ENCODE peak calls at places on chromosomes 16 and 17, in ten cellular contexts. One of them, this sample, is unnamed.

GRCh38 chr17:29412780-29413565 is 22.8 kb downstream of the TAOK1 start:
- DNase-seq in stimulated activated naive CD8-positive, alpha-beta T cell treated with anti-CD3 and anti-CD28 coated beads, Interleukin-15, amount 100 ng/mL, for 72 hours: no peak
- DNase-seq in B cell: no peak
- DNase-seq in neural crest cell: no peak
- DNase-seq in activated T-helper 1 cell treated with Interleukin-2 at 50 U/mL for 16 hours: no peak
- DNase-seq in tibial artery: no peak
- DNase-seq in GM19239: no peak
- DNase-seq in HT1080: peak
- DNase-seq in NCI-H1092 treated with DMSO at 0.1 percent for 48 hours: no peak
- DNase-seq in EL: peak
- DNase-seq in this sample: no peak

GRCh38 chr17:17155568-17155967 is 50.6 kb downstream of the PLD6 start:
- DNase-seq in stimulated activated naive CD8-positive, alpha-beta T cell treated with anti-CD3 and anti-CD28 coated beads, Interleukin-15, amount 100 ng/mL, for 72 hours: no peak
- DNase-seq in B cell: no peak
- DNase-seq in neural crest cell: no peak
- DNase-seq in activated T-helper 1 cell treated with Interleukin-2 at 50 U/mL for 16 hours: no peak
- DNase-seq in tibial artery: no peak
- DNase-seq in GM19239: no peak
- DNase-seq in HT1080: no peak
- DNase-seq in NCI-H1092 treated with DMSO at 0.1 percent for 48 hours: no peak
- DNase-seq in EL: no peak
- DNase-seq in this sample: no peak

GRCh38 chr17:47611372-47612350 is 38.1 kb upstream of the KPNB1 start:
- DNase-seq in stimulated activated naive CD8-positive, alpha-beta T cell treated with anti-CD3 and anti-CD28 coated beads, Interleukin-15, amount 100 ng/mL, for 72 hours: no peak
- DNase-seq in B cell: no peak
- DNase-seq in neural crest cell: no peak
- DNase-seq in activated T-helper 1 cell treated with Interleukin-2 at 50 U/mL for 16 hours: no peak
- DNase-seq in tibial artery: no peak
- DNase-seq in GM19239: no peak
- DNase-seq in HT1080: no peak
- DNase-seq in NCI-H1092 treated with DMSO at 0.1 percent for 48 hours: no peak
- DNase-seq in EL: peak
- DNase-seq in this sample: no peak

GRCh38 chr17:2400877-2401425 is at the start of gene MNT:
- DNase-seq in stimulated activated naive CD8-positive, alpha-beta T cell treated with anti-CD3 and anti-CD28 coated beads, Interleukin-15, amount 100 ng/mL, for 72 hours: peak
- DNase-seq in B cell: peak
- DNase-seq in neural crest cell: peak
- DNase-seq in activated T-helper 1 cell treated with Interleukin-2 at 50 U/mL for 16 hours: peak
- DNase-seq in tibial artery: peak
- DNase-seq in GM19239: peak
- DNase-seq in HT1080: peak
- DNase-seq in NCI-H1092 treated with DMSO at 0.1 percent for 48 hours: peak
- DNase-seq in EL: peak
- DNase-seq in this sample: peak

GRCh38 chr17:752620-753219 is 656 bp upstream of the GEMIN4 start:
- DNase-seq in stimulated activated naive CD8-positive, alpha-beta T cell treated with anti-CD3 and anti-CD28 coated beads, Interleukin-15, amount 100 ng/mL, for 72 hours: peak
- DNase-seq in B cell: no peak
- DNase-seq in neural crest cell: no peak
- DNase-seq in activated T-helper 1 cell treated with Interleukin-2 at 50 U/mL for 16 hours: no peak
- DNase-seq in tibial artery: peak
- DNase-seq in GM19239: no peak
- DNase-seq in HT1080: no peak
- DNase-seq in NCI-H1092 treated with DMSO at 0.1 percent for 48 hours: peak
- DNase-seq in EL: peak
- DNase-seq in this sample: peak

GRCh38 chr17:9054146-9054545 is 32.8 kb downstream of the NTN1 start:
- DNase-seq in stimulated activated naive CD8-positive, alpha-beta T cell treated with anti-CD3 and anti-CD28 coated beads, Interleukin-15, amount 100 ng/mL, for 72 hours: no peak
- DNase-seq in B cell: no peak
- DNase-seq in neural crest cell: no peak
- DNase-seq in activated T-helper 1 cell treated with Interleukin-2 at 50 U/mL for 16 hours: no peak
- DNase-seq in tibial artery: no peak
- DNase-seq in GM19239: no peak
- DNase-seq in HT1080: no peak
- DNase-seq in NCI-H1092 treated with DMSO at 0.1 percent for 48 hours: no peak
- DNase-seq in EL: no peak
- DNase-seq in this sample: no peak

GRCh38 chr17:54754560-54754959 is 146.1 kb upstream of the TOM1L1 start:
- DNase-seq in stimulated activated naive CD8-positive, alpha-beta T cell treated with anti-CD3 and anti-CD28 coated beads, Interleukin-15, amount 100 ng/mL, for 72 hours: no peak
- DNase-seq in B cell: no peak
- DNase-seq in neural crest cell: no peak
- DNase-seq in activated T-helper 1 cell treated with Interleukin-2 at 50 U/mL for 16 hours: no peak
- DNase-seq in tibial artery: peak
- DNase-seq in GM19239: no peak
- DNase-seq in HT1080: peak
- DNase-seq in NCI-H1092 treated with DMSO at 0.1 percent for 48 hours: no peak
- DNase-seq in EL: no peak
- DNase-seq in this sample: no peak

GRCh38 chr17:12568358-12569251 is 97.1 kb upstream of the MYOCD start:
- DNase-seq in stimulated activated naive CD8-positive, alpha-beta T cell treated with anti-CD3 and anti-CD28 coated beads, Interleukin-15, amount 100 ng/mL, for 72 hours: no peak
- DNase-seq in B cell: no peak
- DNase-seq in neural crest cell: no peak
- DNase-seq in activated T-helper 1 cell treated with Interleukin-2 at 50 U/mL for 16 hours: no peak
- DNase-seq in tibial artery: no peak
- DNase-seq in GM19239: no peak
- DNase-seq in HT1080: no peak
- DNase-seq in NCI-H1092 treated with DMSO at 0.1 percent for 48 hours: no peak
- DNase-seq in EL: no peak
- DNase-seq in this sample: no peak

GRCh38 chr16:82633964-82634600 is 7.3 kb downstream of the CDH13 start:
- DNase-seq in stimulated activated naive CD8-positive, alpha-beta T cell treated with anti-CD3 and anti-CD28 coated beads, Interleukin-15, amount 100 ng/mL, for 72 hours: no peak
- DNase-seq in B cell: no peak
- DNase-seq in neural crest cell: peak
- DNase-seq in activated T-helper 1 cell treated with Interleukin-2 at 50 U/mL for 16 hours: no peak
- DNase-seq in tibial artery: peak
- DNase-seq in GM19239: no peak
- DNase-seq in HT1080: peak
- DNase-seq in NCI-H1092 treated with DMSO at 0.1 percent for 48 hours: no peak
- DNase-seq in EL: peak
- DNase-seq in this sample: no peak

GRCh38 chr17:2892305-2892971 is 96.2 kb downstream of the RAP1GAP2 start:
- DNase-seq in stimulated activated naive CD8-positive, alpha-beta T cell treated with anti-CD3 and anti-CD28 coated beads, Interleukin-15, amount 100 ng/mL, for 72 hours: no peak
- DNase-seq in B cell: no peak
- DNase-seq in neural crest cell: no peak
- DNase-seq in activated T-helper 1 cell treated with Interleukin-2 at 50 U/mL for 16 hours: no peak
- DNase-seq in tibial artery: no peak
- DNase-seq in GM19239: no peak
- DNase-seq in HT1080: peak
- DNase-seq in NCI-H1092 treated with DMSO at 0.1 percent for 48 hours: no peak
- DNase-seq in EL: peak
- DNase-seq in this sample: no peak

GRCh38 chr16:89412811-89413210 is 77.5 kb downstream of the ANKRD11 start:
- DNase-seq in stimulated activated naive CD8-positive, alpha-beta T cell treated with anti-CD3 and anti-CD28 coated beads, Interleukin-15, amount 100 ng/mL, for 72 hours: no peak
- DNase-seq in B cell: no peak
- DNase-seq in neural crest cell: peak
- DNase-seq in activated T-helper 1 cell treated with Interleukin-2 at 50 U/mL for 16 hours: no peak
- DNase-seq in tibial artery: no peak
- DNase-seq in GM19239: no peak
- DNase-seq in HT1080: no peak
- DNase-seq in NCI-H1092 treated with DMSO at 0.1 percent for 48 hours: no peak
- DNase-seq in EL: no peak
- DNase-seq in this sample: no peak

GRCh38 chr16:57147381-57148191 is 38.3 kb downstream of the PSME3IP1 start:
- DNase-seq in stimulated activated naive CD8-positive, alpha-beta T cell treated with anti-CD3 and anti-CD28 coated beads, Interleukin-15, amount 100 ng/mL, for 72 hours: no peak
- DNase-seq in B cell: no peak
- DNase-seq in neural crest cell: no peak
- DNase-seq in activated T-helper 1 cell treated with Interleukin-2 at 50 U/mL for 16 hours: no peak
- DNase-seq in tibial artery: no peak
- DNase-seq in GM19239: no peak
- DNase-seq in HT1080: no peak
- DNase-seq in NCI-H1092 treated with DMSO at 0.1 percent for 48 hours: no peak
- DNase-seq in EL: no peak
- DNase-seq in this sample: no peak

GRCh38 chr17:79019631-79020584 is 4.1 kb upstream of the C1QTNF1 start:
- DNase-seq in stimulated activated naive CD8-positive, alpha-beta T cell treated with anti-CD3 and anti-CD28 coated beads, Interleukin-15, amount 100 ng/mL, for 72 hours: peak
- DNase-seq in B cell: no peak
- DNase-seq in neural crest cell: no peak
- DNase-seq in activated T-helper 1 cell treated with Interleukin-2 at 50 U/mL for 16 hours: peak
- DNase-seq in tibial artery: peak
- DNase-seq in GM19239: no peak
- DNase-seq in HT1080: peak
- DNase-seq in NCI-H1092 treated with DMSO at 0.1 percent for 48 hours: peak
- DNase-seq in EL: peak
- DNase-seq in this sample: peak

GRCh38 chr17:17413215-17413792 is 63.5 kb upstream of the MED9 start:
- DNase-seq in stimulated activated naive CD8-positive, alpha-beta T cell treated with anti-CD3 and anti-CD28 coated beads, Interleukin-15, amount 100 ng/mL, for 72 hours: no peak
- DNase-seq in B cell: no peak
- DNase-seq in neural crest cell: no peak
- DNase-seq in activated T-helper 1 cell treated with Interleukin-2 at 50 U/mL for 16 hours: no peak
- DNase-seq in tibial artery: no peak
- DNase-seq in GM19239: no peak
- DNase-seq in HT1080: peak
- DNase-seq in NCI-H1092 treated with DMSO at 0.1 percent for 48 hours: no peak
- DNase-seq in EL: no peak
- DNase-seq in this sample: no peak

GRCh38 chr17:42937712-42938596 is 26.3 kb downstream of the AARSD1 start:
- DNase-seq in stimulated activated naive CD8-positive, alpha-beta T cell treated with anti-CD3 and anti-CD28 coated beads, Interleukin-15, amount 100 ng/mL, for 72 hours: peak
- DNase-seq in B cell: no peak
- DNase-seq in neural crest cell: peak
- DNase-seq in activated T-helper 1 cell treated with Interleukin-2 at 50 U/mL for 16 hours: no peak
- DNase-seq in tibial artery: no peak
- DNase-seq in GM19239: no peak
- DNase-seq in HT1080: peak
- DNase-seq in NCI-H1092 treated with DMSO at 0.1 percent for 48 hours: peak
- DNase-seq in EL: peak
- DNase-seq in this sample: no peak

GRCh38 chr17:30788918-30789317 is 35.6 kb downstream of the CRLF3 start:
- DNase-seq in stimulated activated naive CD8-positive, alpha-beta T cell treated with anti-CD3 and anti-CD28 coated beads, Interleukin-15, amount 100 ng/mL, for 72 hours: no peak
- DNase-seq in B cell: no peak
- DNase-seq in neural crest cell: no peak
- DNase-seq in activated T-helper 1 cell treated with Interleukin-2 at 50 U/mL for 16 hours: no peak
- DNase-seq in tibial artery: no peak
- DNase-seq in GM19239: no peak
- DNase-seq in HT1080: no peak
- DNase-seq in NCI-H1092 treated with DMSO at 0.1 percent for 48 hours: no peak
- DNase-seq in EL: peak
- DNase-seq in this sample: no peak

GRCh38 chr16:31427441-31428276 is 501 bp downstream of the COX6A2 start:
- DNase-seq in stimulated activated naive CD8-positive, alpha-beta T cell treated with anti-CD3 and anti-CD28 coated beads, Interleukin-15, amount 100 ng/mL, for 72 hours: peak
- DNase-seq in B cell: peak
- DNase-seq in neural crest cell: no peak
- DNase-seq in activated T-helper 1 cell treated with Interleukin-2 at 50 U/mL for 16 hours: peak
- DNase-seq in tibial artery: peak
- DNase-seq in GM19239: peak
- DNase-seq in HT1080: no peak
- DNase-seq in NCI-H1092 treated with DMSO at 0.1 percent for 48 hours: no peak
- DNase-seq in EL: peak
- DNase-seq in this sample: peak

GRCh38 chr17:2406271-2406902 is 5.5 kb upstream of the MNT start:
- DNase-seq in stimulated activated naive CD8-positive, alpha-beta T cell treated with anti-CD3 and anti-CD28 coated beads, Interleukin-15, amount 100 ng/mL, for 72 hours: no peak
- DNase-seq in B cell: peak
- DNase-seq in neural crest cell: no peak
- DNase-seq in activated T-helper 1 cell treated with Interleukin-2 at 50 U/mL for 16 hours: no peak
- DNase-seq in tibial artery: peak
- DNase-seq in GM19239: no peak
- DNase-seq in HT1080: no peak
- DNase-seq in NCI-H1092 treated with DMSO at 0.1 percent for 48 hours: no peak
- DNase-seq in EL: no peak
- DNase-seq in this sample: no peak

GRCh38 chr17:30113213-30113612 is 3.4 kb upstream of the NSRP1 start:
- DNase-seq in stimulated activated naive CD8-positive, alpha-beta T cell treated with anti-CD3 and anti-CD28 coated beads, Interleukin-15, amount 100 ng/mL, for 72 hours: peak
- DNase-seq in B cell: no peak
- DNase-seq in neural crest cell: no peak
- DNase-seq in activated T-helper 1 cell treated with Interleukin-2 at 50 U/mL for 16 hours: no peak
- DNase-seq in tibial artery: no peak
- DNase-seq in GM19239: no peak
- DNase-seq in HT1080: peak
- DNase-seq in NCI-H1092 treated with DMSO at 0.1 percent for 48 hours: no peak
- DNase-seq in EL: peak
- DNase-seq in this sample: no peak

GRCh38 chr16:80121522-80121909 is 419.3 kb upstream of the DYNLRB2 start:
- DNase-seq in stimulated activated naive CD8-positive, alpha-beta T cell treated with anti-CD3 and anti-CD28 coated beads, Interleukin-15, amount 100 ng/mL, for 72 hours: no peak
- DNase-seq in B cell: no peak
- DNase-seq in neural crest cell: no peak
- DNase-seq in activated T-helper 1 cell treated with Interleukin-2 at 50 U/mL for 16 hours: no peak
- DNase-seq in tibial artery: no peak
- DNase-seq in GM19239: no peak
- DNase-seq in HT1080: no peak
- DNase-seq in NCI-H1092 treated with DMSO at 0.1 percent for 48 hours: no peak
- DNase-seq in EL: no peak
- DNase-seq in this sample: no peak

GRCh38 chr17:3968017-3968416 is 3.8 kb upstream of the ATP2A3 start:
- DNase-seq in stimulated activated naive CD8-positive, alpha-beta T cell treated with anti-CD3 and anti-CD28 coated beads, Interleukin-15, amount 100 ng/mL, for 72 hours: no peak
- DNase-seq in B cell: no peak
- DNase-seq in neural crest cell: no peak
- DNase-seq in activated T-helper 1 cell treated with Interleukin-2 at 50 U/mL for 16 hours: no peak
- DNase-seq in tibial artery: no peak
- DNase-seq in GM19239: no peak
- DNase-seq in HT1080: no peak
- DNase-seq in NCI-H1092 treated with DMSO at 0.1 percent for 48 hours: no peak
- DNase-seq in EL: no peak
- DNase-seq in this sample: no peak

GRCh38 chr16:14168146-14168545 is 97.0 kb downstream of the MRTFB start:
- DNase-seq in stimulated activated naive CD8-positive, alpha-beta T cell treated with anti-CD3 and anti-CD28 coated beads, Interleukin-15, amount 100 ng/mL, for 72 hours: no peak
- DNase-seq in B cell: no peak
- DNase-seq in neural crest cell: no peak
- DNase-seq in activated T-helper 1 cell treated with Interleukin-2 at 50 U/mL for 16 hours: no peak
- DNase-seq in tibial artery: no peak
- DNase-seq in GM19239: no peak
- DNase-seq in HT1080: no peak
- DNase-seq in NCI-H1092 treated with DMSO at 0.1 percent for 48 hours: no peak
- DNase-seq in EL: no peak
- DNase-seq in this sample: no peak